ENCODE peak calls at places on chromosomes 3 and 15, in eight cellular contexts. V is prostate gland, O is stomach, S is suprapubic skin, J is breast epithelium, Y is H1, Z is upper lobe of left lung, R is spleen. K is an unnamed sample.

GRCh38 chr3:173977747-173978146 is 580.2 kb downstream of the NLGN1 start:
- DNase-seq in O (no peak), J (no peak), R (no peak), Y (no peak), Z (no peak), S (no peak), V (no peak), K (no peak)

GRCh38 chr3:149618151-149619123 is 39.4 kb downstream of the WWTR1 start:
- DNase-seq in J (no peak), Y (no peak), R (no peak), V (peak; percentile 8), S (no peak), O (no peak), Z (no peak), K (no peak)

GRCh38 chr3:150407818-150408231 is 273 bp upstream of the TSC22D2 start:
- DNase-seq in O (no peak), J (no peak), Z (peak; percentile 22), Y (no peak), V (peak; percentile 95), R (no peak), S (no peak), K (peak; percentile 98)

GRCh38 chr3:50272911-50273688 is 4.2 kb downstream of the SEMA3B start:
- DNase-seq in V (peak; percentile 78), S (peak; percentile 94), J (peak; percentile 76), R (peak; percentile 97), Y (no peak), Z (peak; percentile 93), O (peak; percentile 93), K (peak; percentile 92)

GRCh38 chr15:101669744-101670143 is 17.6 kb upstream of the TM2D3 start:
- DNase-seq in J (no peak), O (no peak), Y (no peak), Z (no peak), R (no peak), V (no peak), S (no peak), K (no peak)

GRCh38 chr3:123011484-123011883 is 16.1 kb downstream of the SEMA5B start:
- DNase-seq in Z (no peak), R (no peak), Y (no peak), O (no peak), S (no peak), V (no peak), J (no peak), K (no peak)

GRCh38 chr3:150227839-150228238 is 180.3 kb upstream of the TSC22D2 start:
- DNase-seq in J (no peak), O (peak; percentile 37), V (peak; percentile 12), Y (peak; percentile 51), R (no peak), S (no peak), Z (no peak), K (peak; percentile 64)

GRCh38 chr15:45458746-45459403 is 63.7 kb downstream of the SLC30A4 start:
- DNase-seq in S (no peak), O (peak; percentile 84), Z (peak; percentile 78), V (peak; percentile 70), R (peak; percentile 87), J (peak; percentile 54), Y (no peak), K (peak; percentile 84)

GRCh38 chr3:146156801-146157310 is 4.1 kb downstream of the PLOD2 start:
- DNase-seq in J (no peak), Z (no peak), O (peak; percentile 59), Y (no peak), S (no peak), R (no peak), V (peak; percentile 19), K (peak; percentile 26)

DNA sequence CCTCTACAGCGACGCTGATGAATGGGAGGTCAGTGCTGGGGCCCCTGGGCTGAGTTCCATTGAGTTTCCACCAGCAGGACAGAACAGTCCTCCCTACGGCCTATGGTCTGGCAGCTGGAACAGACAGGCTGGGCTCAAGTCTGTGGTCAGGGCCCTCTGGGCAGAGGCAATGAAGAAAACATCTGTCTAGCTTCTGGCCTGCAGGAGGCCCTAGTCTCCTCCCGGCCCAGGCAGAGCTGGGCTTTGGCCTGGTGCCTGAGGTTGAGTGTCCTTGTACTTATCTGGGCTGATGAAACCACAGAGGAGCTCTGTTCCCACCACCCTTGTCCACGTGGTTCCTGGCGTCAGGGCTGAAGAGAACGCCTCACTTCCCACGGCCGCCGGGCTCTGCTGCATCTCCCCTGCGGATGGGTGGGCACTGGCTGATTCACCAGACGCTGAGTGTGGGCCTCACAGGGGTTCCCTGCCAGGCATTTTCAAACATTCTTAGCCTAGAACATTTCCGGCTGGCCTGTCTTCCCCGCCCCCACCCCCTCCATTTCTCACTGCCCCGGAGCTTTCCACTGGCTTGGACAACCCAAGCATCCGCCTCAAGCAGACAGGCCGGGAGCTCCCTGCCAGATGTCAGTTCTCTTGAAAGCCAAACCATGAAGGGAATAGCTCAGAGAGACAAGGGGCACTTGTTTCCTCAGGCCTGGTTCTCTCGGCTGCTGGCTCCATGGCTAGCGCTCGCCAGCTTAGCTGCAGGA is 20.3 kb downstream of the PPCDC start:
- DNase-seq in O (peak; percentile 82), J (peak; percentile 92), Z (peak; percentile 99), V (peak; percentile 47), S (peak; percentile 97), Y (no peak), R (peak; percentile 97), K (peak; percentile 91)
- TF ChIP-seq POLR2A in O (no peak), J (no peak), Z (no peak), V (no peak), S (no peak), Y (no peak), R (no peak), K (no peak)

GRCh38 chr15:90033448-90033847 is 32.3 kb downstream of the ZNF710 start:
- DNase-seq in S (no peak), Z (peak; percentile 20), V (no peak), O (no peak), J (no peak), Y (no peak), R (peak; percentile 40), K (no peak)

GRCh38 chr15:90033006-90033405 is 31.9 kb downstream of the ZNF710 start:
- DNase-seq in V (no peak), R (peak; percentile 31), Z (peak; percentile 18), Y (no peak), J (no peak), O (no peak), S (no peak), K (peak; percentile 6)

GRCh38 chr15:90030376-90030775 is 29.3 kb downstream of the ZNF710 start:
- DNase-seq in Y (no peak), V (no peak), O (peak; percentile 49), J (no peak), S (no peak), Z (peak; percentile 21), R (peak; percentile 56), K (peak; percentile 14)

GRCh38 chr15:90029024-90029423 is 27.9 kb downstream of the ZNF710 start:
- DNase-seq in J (no peak), O (peak; percentile 65), R (no peak), V (no peak), S (no peak), Z (peak; percentile 12), Y (no peak), K (peak; percentile 76)

GRCh38 chr15:90031231-90031791 is 30.2 kb downstream of the ZNF710 start:
- DNase-seq in Y (no peak), J (no peak), S (no peak), O (no peak), V (no peak), Z (peak; percentile 21), R (peak; percentile 58), K (peak; percentile 44)
- TF ChIP-seq POLR2AphosphoS5 in Y (no peak), J (no peak), S (no peak), O (no peak), V (no peak), Z (no peak), R (no peak), K (no peak)

DNA sequence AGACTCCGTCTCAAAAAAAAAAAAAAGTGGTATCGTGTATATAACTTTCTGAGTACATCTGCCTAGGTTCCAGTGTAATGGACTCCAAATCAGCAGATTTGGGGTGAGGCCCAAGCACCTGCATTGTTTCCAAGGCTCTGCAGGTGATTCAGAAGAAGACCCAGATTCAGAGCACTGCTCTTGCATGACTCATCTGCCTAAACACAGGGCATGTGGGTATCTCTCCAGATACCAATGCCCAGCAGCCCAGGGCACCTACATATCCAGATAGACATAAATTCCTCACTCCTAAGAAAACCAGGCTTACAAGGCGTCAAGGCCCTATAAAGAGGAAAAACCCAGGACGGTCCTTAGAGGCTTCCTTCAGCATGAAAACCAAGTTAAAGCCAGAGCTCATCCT is 24.3 kb downstream of the NDUFAF1 start:
- DNase-seq in J (no peak), S (no peak), R (no peak), Y (no peak), O (no peak), V (no peak), Z (no peak), K (no peak)
- H3K36me3 ChIP-seq in J (no peaks in the 10 kb centered on the region), S (no peaks in the 10 kb centered on the region), R (no peaks in the 10 kb centered on the region), Y (peaks cover 74% of the 10 kb centered on the region), O (no peaks in the 10 kb centered on the region), V (no peaks in the 10 kb centered on the region), Z (peaks cover 5% of the 10 kb centered on the region), K (no peaks in the 10 kb centered on the region)

GRCh38 chr3:67082533-67083024 is 84.5 kb downstream of the KBTBD8 start:
- DNase-seq in O (no peak), S (no peak), Z (no peak), V (no peak), R (peak; percentile 66), J (no peak), Y (no peak), K (no peak)
- TF ChIP-seq POLR2A in O (no peak), S (no peak), Z (no peak), V (no peak), R (no peak), J (no peak), Y (no peak), K (no peak)

GRCh38 chr3:45966371-45966780 is 23.1 kb downstream of the CXCR6 start:
- DNase-seq in J (no peak), Y (no peak), S (no peak), Z (no peak), O (no peak), R (no peak), V (no peak), K (no peak)

GRCh38 chr3:45968149-45968548 is 24.9 kb downstream of the CXCR6 start:
- DNase-seq in S (no peak), R (no peak), J (no peak), O (peak; percentile 59), V (no peak), Z (no peak), Y (no peak), K (no peak)

GRCh38 chr3:45966969-45967640 is 23.8 kb downstream of the CXCR6 start:
- DNase-seq in Z (no peak), S (no peak), O (no peak), R (no peak), Y (no peak), V (no peak), J (no peak), K (no peak)

GRCh38 chr3:45968706-45969105 is 25.4 kb downstream of the CXCR6 start:
- DNase-seq in S (no peak), Y (no peak), R (no peak), Z (no peak), V (no peak), O (no peak), J (no peak), K (no peak)

GRCh38 chr3:45967724-45968123 is 24.5 kb downstream of the CXCR6 start:
- DNase-seq in J (no peak), V (no peak), Y (no peak), S (no peak), O (peak; percentile 53), Z (no peak), R (no peak), K (no peak)
- TF ChIP-seq POLR2AphosphoS5 in J (no peak), V (no peak), Y (no peak), S (no peak), O (no peak), Z (no peak), R (peak; percentile 14), K (no peak)

GRCh38 chr3:14319654-14320182 is 82.7 kb upstream of the SLC6A6 start:
- DNase-seq in R (no peak), Y (peak; percentile 47), J (no peak), O (peak; percentile 67), Z (peak; percentile 69), S (no peak), V (no peak), K (peak; percentile 49)
- H3K36me3 ChIP-seq in R (no peaks in the 10 kb centered on the region), Y (no peaks in the 10 kb centered on the region), J (no peaks in the 10 kb centered on the region), O (no peaks in the 10 kb centered on the region), Z (no peaks in the 10 kb centered on the region), S (no peaks in the 10 kb centered on the region), V (no peaks in the 10 kb centered on the region), K (no peaks in the 10 kb centered on the region)

K was measured in transverse colon.